ENCODE peak calls at places on chromosomes 4 and X, in seven cellular contexts. S is islet precursor cell, D is dorsolateral prefrontal cortex, I is hypothalamus, Z is SK-N-SH, W is progenitor cell of endocrine pancreas, Y is EL. M is an unnamed sample.

GRCh38 chrX:153884136-153885076 is 1.6 kb downstream of the L1CAM start:
- DNase-seq in Z (no peak), Y (no peak), D (no peak), S (no peak), I (no peak), W (no peak), M (peak)

GRCh38 chr4:182925298-182925738 is 8.1 kb upstream of the DCTD start:
- DNase-seq in D (peak), S (peak), Z (peak), Y (peak), W (peak), I (no peak), M (peak)

GRCh38 chr4:110184124-110184790 is 14.2 kb downstream of the ELOVL6 start:
- DNase-seq in I (no peak), Y (peak), S (no peak), W (no peak), D (no peak), Z (no peak), M (no peak)

GRCh38 chr4:184100297-184100885 is 117.3 kb downstream of the ENPP6 start:
- DNase-seq in D (no peak), Z (peak), W (peak), Y (no peak), I (no peak), S (peak), M (peak)

GRCh38 chr4:156568041-156568440 is 403.6 kb downstream of the PDGFC start:
- DNase-seq in I (no peak), W (no peak), S (no peak), Y (peak), D (no peak), Z (no peak), M (no peak)

GRCh38 chrX:100048156-100048555 is 361.9 kb downstream of the PCDH19 start:
- DNase-seq in S (peak), I (no peak), Y (no peak), D (no peak), W (no peak), Z (no peak), M (no peak)

GRCh38 chr4:188437535-188437934 is 298.3 kb downstream of the TRIML1 start:
- DNase-seq in Z (no peak), S (no peak), D (no peak), W (no peak), I (no peak), Y (no peak), M (peak)

GRCh38 chrX:106203315-106203714 is 35.2 kb downstream of the PWWP3B start:
- DNase-seq in Y (no peak), I (no peak), S (no peak), Z (no peak), D (no peak), W (no peak), M (peak)

GRCh38 chr4:83723609-83724008 is 187.7 kb downstream of the GPAT3 start:
- DNase-seq in S (no peak), I (no peak), W (no peak), Z (no peak), D (no peak), Y (no peak), M (no peak)

GRCh38 chrX:13014111-13015094 is 30.0 kb downstream of the FAM9C start:
- DNase-seq in D (no peak), S (no peak), Y (peak), I (no peak), W (no peak), Z (no peak), M (no peak)

GRCh38 chr4:53455766-53456165 is 78.3 kb downstream of the FIP1L1 start:
- DNase-seq in S (no peak), D (no peak), Z (no peak), I (no peak), Y (no peak), W (no peak), M (peak)

GRCh38 chrX:132216806-132217202 is 2.4 kb downstream of the RAP2C start:
- DNase-seq in I (no peak), D (no peak), W (no peak), S (no peak), Z (no peak), Y (peak), M (peak)

GRCh38 chr4:10666616-10667015 is 18.0 kb downstream of the CLNK start:
- DNase-seq in W (no peak), S (no peak), Y (no peak), I (no peak), Z (no peak), D (no peak), M (no peak)

GRCh38 chr4:102036619-102037376 is 246.3 kb downstream of the BANK1 start:
- DNase-seq in Y (peak), W (no peak), S (no peak), I (no peak), Z (no peak), D (no peak), M (no peak)

GRCh38 chrX:109843963-109844751 is 111.1 kb upstream of the ACSL4 start:
- DNase-seq in Y (no peak), I (no peak), S (no peak), W (no peak), Z (no peak), D (no peak), M (no peak)

GRCh38 chr4:140296335-140296753 is 77.1 kb upstream of the SCOC start:
- DNase-seq in D (no peak), S (peak), W (no peak), Z (peak), Y (peak), I (no peak), M (peak)

M was measured in PC-3.